ENCODE peak calls at places on chromosomes 16 and 17, in eight cellular contexts. One of them, this sample, is unnamed.
A peak's percentile ranks its signal among the peaks of the same experiment; 100 is the strongest.

GRCh38 chr16:72913551-72913950 is 134.4 kb downstream of the ZFHX3 start:
- DNase-seq in RCC 7860: no peak
- DNase-seq in naive thymus-derived CD4-positive, alpha-beta T cell: no peak
- DNase-seq in NCI-H1694 treated with DMSO at 0.1 percent for 48 hours: no peak
- DNase-seq in T-helper 2 cell: no peak
- DNase-seq in Peyer's patch: no peak
- DNase-seq in pulmonary artery endothelial cell: no peak
- DNase-seq in HS-27A: no peak
- DNase-seq in this sample: no peak

GRCh38 chr17:77095461-77095860 is 45.3 kb upstream of the SEC14L1 start:
- DNase-seq in RCC 7860: no peak
- DNase-seq in naive thymus-derived CD4-positive, alpha-beta T cell: no peak
- DNase-seq in NCI-H1694 treated with DMSO at 0.1 percent for 48 hours: no peak
- DNase-seq in T-helper 2 cell: no peak
- DNase-seq in Peyer's patch: no peak
- DNase-seq in pulmonary artery endothelial cell: no peak
- DNase-seq in HS-27A: no peak
- DNase-seq in this sample: no peak

GRCh38 chr16:73420244-73421040 is 372.5 kb upstream of the ZFHX3 start:
- DNase-seq in RCC 7860: peak; percentile 88
- DNase-seq in naive thymus-derived CD4-positive, alpha-beta T cell: no peak
- DNase-seq in NCI-H1694 treated with DMSO at 0.1 percent for 48 hours: no peak
- DNase-seq in T-helper 2 cell: no peak
- DNase-seq in Peyer's patch: no peak
- DNase-seq in pulmonary artery endothelial cell: no peak
- DNase-seq in HS-27A: peak; percentile 46
- DNase-seq in this sample: peak; percentile 14

GRCh38 chr16:3935921-3936320 is 55.4 kb upstream of the CREBBP start:
- DNase-seq in RCC 7860: no peak
- DNase-seq in naive thymus-derived CD4-positive, alpha-beta T cell: no peak
- DNase-seq in NCI-H1694 treated with DMSO at 0.1 percent for 48 hours: no peak
- DNase-seq in T-helper 2 cell: no peak
- DNase-seq in Peyer's patch: no peak
- DNase-seq in pulmonary artery endothelial cell: no peak
- DNase-seq in HS-27A: no peak
- DNase-seq in this sample: no peak

GRCh38 chr16:49856741-49857330 is 924 bp upstream of the ZNF423 start:
- DNase-seq in RCC 7860: no peak
- DNase-seq in naive thymus-derived CD4-positive, alpha-beta T cell: peak; percentile 33
- DNase-seq in NCI-H1694 treated with DMSO at 0.1 percent for 48 hours: peak; percentile 36
- DNase-seq in T-helper 2 cell: no peak
- DNase-seq in Peyer's patch: peak; percentile 85
- DNase-seq in pulmonary artery endothelial cell: peak; percentile 39
- DNase-seq in HS-27A: no peak
- DNase-seq in this sample: no peak

GRCh38 chr16:3518983-3519343 is 18.2 kb downstream of the CLUAP1 start:
- DNase-seq in RCC 7860: no peak
- DNase-seq in naive thymus-derived CD4-positive, alpha-beta T cell: no peak
- DNase-seq in NCI-H1694 treated with DMSO at 0.1 percent for 48 hours: no peak
- DNase-seq in T-helper 2 cell: no peak
- DNase-seq in Peyer's patch: no peak
- DNase-seq in pulmonary artery endothelial cell: no peak
- DNase-seq in HS-27A: no peak
- DNase-seq in this sample: no peak

GRCh38 chr16:68237243-68238028 is 1.5 kb upstream of the ESRP2 start:
- DNase-seq in RCC 7860: peak; percentile 98
- DNase-seq in naive thymus-derived CD4-positive, alpha-beta T cell: peak; percentile 90
- DNase-seq in NCI-H1694 treated with DMSO at 0.1 percent for 48 hours: peak; percentile 79
- DNase-seq in T-helper 2 cell: peak; percentile 76
- DNase-seq in Peyer's patch: peak; percentile 99
- DNase-seq in pulmonary artery endothelial cell: peak; percentile 89
- DNase-seq in HS-27A: peak; percentile 97
- DNase-seq in this sample: peak; percentile 96

GRCh38 chr17:49691677-49692191 is 13.8 kb upstream of the SPOP start:
- DNase-seq in RCC 7860: no peak
- DNase-seq in naive thymus-derived CD4-positive, alpha-beta T cell: no peak
- DNase-seq in NCI-H1694 treated with DMSO at 0.1 percent for 48 hours: no peak
- DNase-seq in T-helper 2 cell: no peak
- DNase-seq in Peyer's patch: no peak
- DNase-seq in pulmonary artery endothelial cell: no peak
- DNase-seq in HS-27A: no peak
- DNase-seq in this sample: no peak

GRCh38 chr16:82936941-82937551 is 310.3 kb downstream of the CDH13 start:
- DNase-seq in RCC 7860: no peak
- DNase-seq in naive thymus-derived CD4-positive, alpha-beta T cell: no peak
- DNase-seq in NCI-H1694 treated with DMSO at 0.1 percent for 48 hours: no peak
- DNase-seq in T-helper 2 cell: no peak
- DNase-seq in Peyer's patch: no peak
- DNase-seq in pulmonary artery endothelial cell: peak; percentile 90
- DNase-seq in HS-27A: peak; percentile 11
- DNase-seq in this sample: no peak

GRCh38 chr16:46621902-46622676 is 910 bp upstream of the SHCBP1 start:
- DNase-seq in RCC 7860: no peak
- DNase-seq in naive thymus-derived CD4-positive, alpha-beta T cell: no peak
- DNase-seq in NCI-H1694 treated with DMSO at 0.1 percent for 48 hours: no peak
- DNase-seq in T-helper 2 cell: no peak
- DNase-seq in Peyer's patch: no peak
- DNase-seq in pulmonary artery endothelial cell: no peak
- DNase-seq in HS-27A: no peak
- DNase-seq in this sample: no peak

GRCh38 chr16:84199861-84200260 is 8.9 kb downstream of the ADAD2 start:
- DNase-seq in RCC 7860: no peak
- DNase-seq in naive thymus-derived CD4-positive, alpha-beta T cell: no peak
- DNase-seq in NCI-H1694 treated with DMSO at 0.1 percent for 48 hours: no peak
- DNase-seq in T-helper 2 cell: no peak
- DNase-seq in Peyer's patch: no peak
- DNase-seq in pulmonary artery endothelial cell: no peak
- DNase-seq in HS-27A: no peak
- DNase-seq in this sample: no peak

This sample was measured in HS-5.